ENCODE peak calls at places on chromosomes 2 and 18, in nine cellular contexts. One of them, this sample, is unnamed.

GRCh38 chr2:124193706-124194105 is 168.6 kb downstream of the CNTNAP5 start:
- DNase-seq in bronchial epithelial cell: no peak
- DNase-seq in lung: no peak
- DNase-seq in uterus: no peak
- DNase-seq in iPS DF 6.9: no peak
- DNase-seq in erythroblast: no peak
- DNase-seq in activated T-cell treated with anti-CD3 and anti-CD28 coated beads for 1 hour: no peak
- DNase-seq in stimulated activated naive B cell treated with anti-CD40 and anti-IgM and Interleukin-4, amounts not matched to agents 10 μg/mL and 1 μg/mL and 100 μg/mL, for 72 hours: no peak
- DNase-seq in stimulated activated CD8-positive, alpha-beta memory T cell treated with anti-CD3 and anti-CD28 coated beads, Interleukin-7, amount 100 ng/mL, for 48 hours: no peak
- DNase-seq in this sample: no peak

GRCh38 chr2:10909050-10909995 is 2.4 kb upstream of the KCNF1 start:
- DNase-seq in lung: no peak
- DNase-seq in activated T-cell treated with anti-CD3 and anti-CD28 coated beads for 1 hour: no peak
- DNase-seq in stimulated activated CD8-positive, alpha-beta memory T cell treated with anti-CD3 and anti-CD28 coated beads, Interleukin-7, amount 100 ng/mL, for 48 hours: no peak
- DNase-seq in iPS DF 6.9: no peak
- DNase-seq in bronchial epithelial cell: no peak
- DNase-seq in erythroblast: peak
- DNase-seq in uterus: no peak
- DNase-seq in stimulated activated naive B cell treated with anti-CD40 and anti-IgM and Interleukin-4, amounts not matched to agents 10 μg/mL and 1 μg/mL and 100 μg/mL, for 72 hours: no peak
- DNase-seq in this sample: no peak

GRCh38 chr2:17373736-17374135 is 144.5 kb downstream of the RAD51AP2 start:
- DNase-seq in stimulated activated naive B cell treated with anti-CD40 and anti-IgM and Interleukin-4, amounts not matched to agents 10 μg/mL and 1 μg/mL and 100 μg/mL, for 72 hours: no peak
- DNase-seq in iPS DF 6.9: no peak
- DNase-seq in bronchial epithelial cell: peak
- DNase-seq in activated T-cell treated with anti-CD3 and anti-CD28 coated beads for 1 hour: no peak
- DNase-seq in erythroblast: no peak
- DNase-seq in stimulated activated CD8-positive, alpha-beta memory T cell treated with anti-CD3 and anti-CD28 coated beads, Interleukin-7, amount 100 ng/mL, for 48 hours: no peak
- DNase-seq in uterus: no peak
- DNase-seq in lung: no peak
- DNase-seq in this sample: no peak

GRCh38 chr2:240813231-240813921 is 6.6 kb downstream of the KIF1A start:
- DNase-seq in activated T-cell treated with anti-CD3 and anti-CD28 coated beads for 1 hour: no peak
- DNase-seq in stimulated activated naive B cell treated with anti-CD40 and anti-IgM and Interleukin-4, amounts not matched to agents 10 μg/mL and 1 μg/mL and 100 μg/mL, for 72 hours: no peak
- DNase-seq in erythroblast: no peak
- DNase-seq in uterus: no peak
- DNase-seq in lung: no peak
- DNase-seq in iPS DF 6.9: no peak
- DNase-seq in stimulated activated CD8-positive, alpha-beta memory T cell treated with anti-CD3 and anti-CD28 coated beads, Interleukin-7, amount 100 ng/mL, for 48 hours: no peak
- DNase-seq in bronchial epithelial cell: no peak
- DNase-seq in this sample: no peak

GRCh38 chr2:235098273-235098672 is 146.5 kb downstream of the SH3BP4 start:
- DNase-seq in erythroblast: no peak
- DNase-seq in iPS DF 6.9: no peak
- DNase-seq in stimulated activated naive B cell treated with anti-CD40 and anti-IgM and Interleukin-4, amounts not matched to agents 10 μg/mL and 1 μg/mL and 100 μg/mL, for 72 hours: no peak
- DNase-seq in activated T-cell treated with anti-CD3 and anti-CD28 coated beads for 1 hour: no peak
- DNase-seq in uterus: no peak
- DNase-seq in bronchial epithelial cell: peak
- DNase-seq in lung: no peak
- DNase-seq in stimulated activated CD8-positive, alpha-beta memory T cell treated with anti-CD3 and anti-CD28 coated beads, Interleukin-7, amount 100 ng/mL, for 48 hours: no peak
- DNase-seq in this sample: no peak

GRCh38 chr2:3578987-3579386 is 3.9 kb downstream of the RPS7 start:
- DNase-seq in bronchial epithelial cell: peak
- DNase-seq in lung: no peak
- DNase-seq in iPS DF 6.9: no peak
- DNase-seq in stimulated activated CD8-positive, alpha-beta memory T cell treated with anti-CD3 and anti-CD28 coated beads, Interleukin-7, amount 100 ng/mL, for 48 hours: no peak
- DNase-seq in stimulated activated naive B cell treated with anti-CD40 and anti-IgM and Interleukin-4, amounts not matched to agents 10 μg/mL and 1 μg/mL and 100 μg/mL, for 72 hours: no peak
- DNase-seq in erythroblast: no peak
- DNase-seq in uterus: no peak
- DNase-seq in activated T-cell treated with anti-CD3 and anti-CD28 coated beads for 1 hour: no peak
- DNase-seq in this sample: no peak

GRCh38 chr2:238632181-238633060 is 205.7 kb downstream of the ASB1 start:
- DNase-seq in activated T-cell treated with anti-CD3 and anti-CD28 coated beads for 1 hour: no peak
- DNase-seq in bronchial epithelial cell: no peak
- DNase-seq in lung: no peak
- DNase-seq in stimulated activated CD8-positive, alpha-beta memory T cell treated with anti-CD3 and anti-CD28 coated beads, Interleukin-7, amount 100 ng/mL, for 48 hours: no peak
- DNase-seq in erythroblast: no peak
- DNase-seq in iPS DF 6.9: no peak
- DNase-seq in uterus: no peak
- DNase-seq in stimulated activated naive B cell treated with anti-CD40 and anti-IgM and Interleukin-4, amounts not matched to agents 10 μg/mL and 1 μg/mL and 100 μg/mL, for 72 hours: no peak
- DNase-seq in this sample: no peak

GRCh38 chr2:86065512-86065911 is 40.2 kb downstream of the POLR1A start:
- DNase-seq in uterus: no peak
- DNase-seq in bronchial epithelial cell: no peak
- DNase-seq in erythroblast: no peak
- DNase-seq in stimulated activated naive B cell treated with anti-CD40 and anti-IgM and Interleukin-4, amounts not matched to agents 10 μg/mL and 1 μg/mL and 100 μg/mL, for 72 hours: no peak
- DNase-seq in lung: no peak
- DNase-seq in stimulated activated CD8-positive, alpha-beta memory T cell treated with anti-CD3 and anti-CD28 coated beads, Interleukin-7, amount 100 ng/mL, for 48 hours: no peak
- DNase-seq in iPS DF 6.9: no peak
- DNase-seq in activated T-cell treated with anti-CD3 and anti-CD28 coated beads for 1 hour: no peak
- DNase-seq in this sample: no peak

GRCh38 chr2:161138429-161138828 is 21.8 kb upstream of the TANK start:
- DNase-seq in activated T-cell treated with anti-CD3 and anti-CD28 coated beads for 1 hour: peak
- DNase-seq in uterus: no peak
- DNase-seq in erythroblast: no peak
- DNase-seq in bronchial epithelial cell: peak
- DNase-seq in iPS DF 6.9: no peak
- DNase-seq in lung: no peak
- DNase-seq in stimulated activated naive B cell treated with anti-CD40 and anti-IgM and Interleukin-4, amounts not matched to agents 10 μg/mL and 1 μg/mL and 100 μg/mL, for 72 hours: no peak
- DNase-seq in stimulated activated CD8-positive, alpha-beta memory T cell treated with anti-CD3 and anti-CD28 coated beads, Interleukin-7, amount 100 ng/mL, for 48 hours: no peak
- DNase-seq in this sample: no peak

GRCh38 chr2:117785740-117786139 is 28.8 kb upstream of the DDX18 start:
- DNase-seq in erythroblast: peak
- DNase-seq in stimulated activated naive B cell treated with anti-CD40 and anti-IgM and Interleukin-4, amounts not matched to agents 10 μg/mL and 1 μg/mL and 100 μg/mL, for 72 hours: no peak
- DNase-seq in stimulated activated CD8-positive, alpha-beta memory T cell treated with anti-CD3 and anti-CD28 coated beads, Interleukin-7, amount 100 ng/mL, for 48 hours: peak
- DNase-seq in iPS DF 6.9: peak
- DNase-seq in bronchial epithelial cell: peak
- DNase-seq in activated T-cell treated with anti-CD3 and anti-CD28 coated beads for 1 hour: no peak
- DNase-seq in lung: peak
- DNase-seq in uterus: no peak
- DNase-seq in this sample: peak

GRCh38 chr2:150192701-150193100 is 294.8 kb downstream of the RND3 start:
- DNase-seq in bronchial epithelial cell: no peak
- DNase-seq in stimulated activated CD8-positive, alpha-beta memory T cell treated with anti-CD3 and anti-CD28 coated beads, Interleukin-7, amount 100 ng/mL, for 48 hours: no peak
- DNase-seq in activated T-cell treated with anti-CD3 and anti-CD28 coated beads for 1 hour: no peak
- DNase-seq in stimulated activated naive B cell treated with anti-CD40 and anti-IgM and Interleukin-4, amounts not matched to agents 10 μg/mL and 1 μg/mL and 100 μg/mL, for 72 hours: no peak
- DNase-seq in iPS DF 6.9: no peak
- DNase-seq in erythroblast: no peak
- DNase-seq in uterus: no peak
- DNase-seq in lung: no peak
- DNase-seq in this sample: no peak

GRCh38 chr2:132654968-132655367 is 15.0 kb downstream of the LYPD1 start:
- DNase-seq in stimulated activated CD8-positive, alpha-beta memory T cell treated with anti-CD3 and anti-CD28 coated beads, Interleukin-7, amount 100 ng/mL, for 48 hours: no peak
- DNase-seq in uterus: no peak
- DNase-seq in bronchial epithelial cell: peak
- DNase-seq in iPS DF 6.9: no peak
- DNase-seq in stimulated activated naive B cell treated with anti-CD40 and anti-IgM and Interleukin-4, amounts not matched to agents 10 μg/mL and 1 μg/mL and 100 μg/mL, for 72 hours: no peak
- DNase-seq in erythroblast: no peak
- DNase-seq in activated T-cell treated with anti-CD3 and anti-CD28 coated beads for 1 hour: no peak
- DNase-seq in lung: no peak
- DNase-seq in this sample: peak

GRCh38 chr18:45335644-45336043 is 279.6 kb upstream of the SLC14A2 start:
- DNase-seq in erythroblast: no peak
- DNase-seq in stimulated activated naive B cell treated with anti-CD40 and anti-IgM and Interleukin-4, amounts not matched to agents 10 μg/mL and 1 μg/mL and 100 μg/mL, for 72 hours: no peak
- DNase-seq in iPS DF 6.9: no peak
- DNase-seq in stimulated activated CD8-positive, alpha-beta memory T cell treated with anti-CD3 and anti-CD28 coated beads, Interleukin-7, amount 100 ng/mL, for 48 hours: no peak
- DNase-seq in activated T-cell treated with anti-CD3 and anti-CD28 coated beads for 1 hour: no peak
- DNase-seq in uterus: no peak
- DNase-seq in bronchial epithelial cell: peak
- DNase-seq in lung: no peak
- DNase-seq in this sample: peak

GRCh38 chr2:45765847-45766254 is 114.4 kb downstream of the PRKCE start:
- DNase-seq in activated T-cell treated with anti-CD3 and anti-CD28 coated beads for 1 hour: no peak
- DNase-seq in uterus: no peak
- DNase-seq in stimulated activated CD8-positive, alpha-beta memory T cell treated with anti-CD3 and anti-CD28 coated beads, Interleukin-7, amount 100 ng/mL, for 48 hours: no peak
- DNase-seq in iPS DF 6.9: no peak
- DNase-seq in erythroblast: no peak
- DNase-seq in bronchial epithelial cell: no peak
- DNase-seq in lung: no peak
- DNase-seq in stimulated activated naive B cell treated with anti-CD40 and anti-IgM and Interleukin-4, amounts not matched to agents 10 μg/mL and 1 μg/mL and 100 μg/mL, for 72 hours: no peak
- DNase-seq in this sample: no peak

GRCh38 chr18:71471963-71472725 is 1072.0 kb downstream of the CBLN2 start:
- DNase-seq in iPS DF 6.9: no peak
- DNase-seq in activated T-cell treated with anti-CD3 and anti-CD28 coated beads for 1 hour: no peak
- DNase-seq in bronchial epithelial cell: no peak
- DNase-seq in stimulated activated CD8-positive, alpha-beta memory T cell treated with anti-CD3 and anti-CD28 coated beads, Interleukin-7, amount 100 ng/mL, for 48 hours: no peak
- DNase-seq in erythroblast: no peak
- DNase-seq in uterus: no peak
- DNase-seq in stimulated activated naive B cell treated with anti-CD40 and anti-IgM and Interleukin-4, amounts not matched to agents 10 μg/mL and 1 μg/mL and 100 μg/mL, for 72 hours: no peak
- DNase-seq in lung: no peak
- DNase-seq in this sample: no peak

GRCh38 chr2:191240871-191241270 is 4.3 kb upstream of the MYO1B start:
- DNase-seq in iPS DF 6.9: no peak
- DNase-seq in lung: no peak
- DNase-seq in erythroblast: no peak
- DNase-seq in bronchial epithelial cell: no peak
- DNase-seq in activated T-cell treated with anti-CD3 and anti-CD28 coated beads for 1 hour: no peak
- DNase-seq in stimulated activated naive B cell treated with anti-CD40 and anti-IgM and Interleukin-4, amounts not matched to agents 10 μg/mL and 1 μg/mL and 100 μg/mL, for 72 hours: no peak
- DNase-seq in stimulated activated CD8-positive, alpha-beta memory T cell treated with anti-CD3 and anti-CD28 coated beads, Interleukin-7, amount 100 ng/mL, for 48 hours: no peak
- DNase-seq in uterus: no peak
- DNase-seq in this sample: no peak

GRCh38 chr2:43123981-43124666 is 102.3 kb downstream of the ZFP36L2 start:
- DNase-seq in lung: no peak
- DNase-seq in erythroblast: no peak
- DNase-seq in bronchial epithelial cell: no peak
- DNase-seq in stimulated activated CD8-positive, alpha-beta memory T cell treated with anti-CD3 and anti-CD28 coated beads, Interleukin-7, amount 100 ng/mL, for 48 hours: no peak
- DNase-seq in stimulated activated naive B cell treated with anti-CD40 and anti-IgM and Interleukin-4, amounts not matched to agents 10 μg/mL and 1 μg/mL and 100 μg/mL, for 72 hours: no peak
- DNase-seq in uterus: no peak
- DNase-seq in iPS DF 6.9: no peak
- DNase-seq in activated T-cell treated with anti-CD3 and anti-CD28 coated beads for 1 hour: no peak
- DNase-seq in this sample: no peak

GRCh38 chr2:15890936-15891905 is 49.1 kb upstream of the MYCN start:
- DNase-seq in erythroblast: no peak
- DNase-seq in stimulated activated naive B cell treated with anti-CD40 and anti-IgM and Interleukin-4, amounts not matched to agents 10 μg/mL and 1 μg/mL and 100 μg/mL, for 72 hours: no peak
- DNase-seq in lung: no peak
- DNase-seq in bronchial epithelial cell: peak
- DNase-seq in uterus: no peak
- DNase-seq in iPS DF 6.9: no peak
- DNase-seq in activated T-cell treated with anti-CD3 and anti-CD28 coated beads for 1 hour: no peak
- DNase-seq in stimulated activated CD8-positive, alpha-beta memory T cell treated with anti-CD3 and anti-CD28 coated beads, Interleukin-7, amount 100 ng/mL, for 48 hours: no peak
- DNase-seq in this sample: peak

GRCh38 chr2:240286596-240286995 is 146.1 kb upstream of the OTOS start:
- DNase-seq in iPS DF 6.9: no peak
- DNase-seq in bronchial epithelial cell: no peak
- DNase-seq in stimulated activated naive B cell treated with anti-CD40 and anti-IgM and Interleukin-4, amounts not matched to agents 10 μg/mL and 1 μg/mL and 100 μg/mL, for 72 hours: no peak
- DNase-seq in uterus: no peak
- DNase-seq in stimulated activated CD8-positive, alpha-beta memory T cell treated with anti-CD3 and anti-CD28 coated beads, Interleukin-7, amount 100 ng/mL, for 48 hours: no peak
- DNase-seq in lung: no peak
- DNase-seq in erythroblast: no peak
- DNase-seq in activated T-cell treated with anti-CD3 and anti-CD28 coated beads for 1 hour: no peak
- DNase-seq in this sample: no peak

GRCh38 chr2:112310906-112311305 is 35.5 kb downstream of the ZC3H6 start:
- DNase-seq in activated T-cell treated with anti-CD3 and anti-CD28 coated beads for 1 hour: no peak
- DNase-seq in erythroblast: peak
- DNase-seq in iPS DF 6.9: no peak
- DNase-seq in uterus: no peak
- DNase-seq in stimulated activated naive B cell treated with anti-CD40 and anti-IgM and Interleukin-4, amounts not matched to agents 10 μg/mL and 1 μg/mL and 100 μg/mL, for 72 hours: no peak
- DNase-seq in bronchial epithelial cell: peak
- DNase-seq in lung: no peak
- DNase-seq in stimulated activated CD8-positive, alpha-beta memory T cell treated with anti-CD3 and anti-CD28 coated beads, Interleukin-7, amount 100 ng/mL, for 48 hours: no peak
- DNase-seq in this sample: no peak

GRCh38 chr2:128390991-128391630 is 72.4 kb upstream of the HS6ST1 start:
- DNase-seq in bronchial epithelial cell: no peak
- DNase-seq in stimulated activated CD8-positive, alpha-beta memory T cell treated with anti-CD3 and anti-CD28 coated beads, Interleukin-7, amount 100 ng/mL, for 48 hours: no peak
- DNase-seq in uterus: no peak
- DNase-seq in stimulated activated naive B cell treated with anti-CD40 and anti-IgM and Interleukin-4, amounts not matched to agents 10 μg/mL and 1 μg/mL and 100 μg/mL, for 72 hours: no peak
- DNase-seq in lung: no peak
- DNase-seq in erythroblast: no peak
- DNase-seq in iPS DF 6.9: no peak
- DNase-seq in activated T-cell treated with anti-CD3 and anti-CD28 coated beads for 1 hour: no peak
- DNase-seq in this sample: no peak

GRCh38 chr18:58780045-58780444 is 84.6 kb upstream of the ZNF532 start:
- DNase-seq in stimulated activated CD8-positive, alpha-beta memory T cell treated with anti-CD3 and anti-CD28 coated beads, Interleukin-7, amount 100 ng/mL, for 48 hours: no peak
- DNase-seq in activated T-cell treated with anti-CD3 and anti-CD28 coated beads for 1 hour: no peak
- DNase-seq in iPS DF 6.9: no peak
- DNase-seq in lung: no peak
- DNase-seq in erythroblast: no peak
- DNase-seq in stimulated activated naive B cell treated with anti-CD40 and anti-IgM and Interleukin-4, amounts not matched to agents 10 μg/mL and 1 μg/mL and 100 μg/mL, for 72 hours: no peak
- DNase-seq in bronchial epithelial cell: no peak
- DNase-seq in uterus: no peak
- DNase-seq in this sample: no peak

GRCh38 chr2:46767706-46768105 is 147.9 kb downstream of the MCFD2 start:
- DNase-seq in lung: no peak
- DNase-seq in stimulated activated CD8-positive, alpha-beta memory T cell treated with anti-CD3 and anti-CD28 coated beads, Interleukin-7, amount 100 ng/mL, for 48 hours: no peak
- DNase-seq in uterus: no peak
- DNase-seq in bronchial epithelial cell: no peak
- DNase-seq in iPS DF 6.9: no peak
- DNase-seq in erythroblast: no peak
- DNase-seq in activated T-cell treated with anti-CD3 and anti-CD28 coated beads for 1 hour: no peak
- DNase-seq in stimulated activated naive B cell treated with anti-CD40 and anti-IgM and Interleukin-4, amounts not matched to agents 10 μg/mL and 1 μg/mL and 100 μg/mL, for 72 hours: no peak
- DNase-seq in this sample: no peak

GRCh38 chr2:79711098-79711497 is 198.2 kb downstream of the CTNNA2 start:
- DNase-seq in erythroblast: no peak
- DNase-seq in iPS DF 6.9: no peak
- DNase-seq in bronchial epithelial cell: no peak
- DNase-seq in activated T-cell treated with anti-CD3 and anti-CD28 coated beads for 1 hour: no peak
- DNase-seq in uterus: no peak
- DNase-seq in stimulated activated naive B cell treated with anti-CD40 and anti-IgM and Interleukin-4, amounts not matched to agents 10 μg/mL and 1 μg/mL and 100 μg/mL, for 72 hours: no peak
- DNase-seq in stimulated activated CD8-positive, alpha-beta memory T cell treated with anti-CD3 and anti-CD28 coated beads, Interleukin-7, amount 100 ng/mL, for 48 hours: no peak
- DNase-seq in lung: no peak
- DNase-seq in this sample: no peak

GRCh38 chr2:96538487-96539214 is 2.1 kb downstream of the ARID5A start:
- DNase-seq in activated T-cell treated with anti-CD3 and anti-CD28 coated beads for 1 hour: peak
- DNase-seq in lung: peak
- DNase-seq in stimulated activated naive B cell treated with anti-CD40 and anti-IgM and Interleukin-4, amounts not matched to agents 10 μg/mL and 1 μg/mL and 100 μg/mL, for 72 hours: peak
- DNase-seq in erythroblast: no peak
- DNase-seq in uterus: peak
- DNase-seq in bronchial epithelial cell: no peak
- DNase-seq in iPS DF 6.9: no peak
- DNase-seq in stimulated activated CD8-positive, alpha-beta memory T cell treated with anti-CD3 and anti-CD28 coated beads, Interleukin-7, amount 100 ng/mL, for 48 hours: peak
- DNase-seq in this sample: no peak

GRCh38 chr2:228767196-228767595 is 503.9 kb downstream of the PID1 start:
- DNase-seq in activated T-cell treated with anti-CD3 and anti-CD28 coated beads for 1 hour: no peak
- DNase-seq in stimulated activated CD8-positive, alpha-beta memory T cell treated with anti-CD3 and anti-CD28 coated beads, Interleukin-7, amount 100 ng/mL, for 48 hours: no peak
- DNase-seq in uterus: no peak
- DNase-seq in lung: no peak
- DNase-seq in erythroblast: no peak
- DNase-seq in bronchial epithelial cell: no peak
- DNase-seq in iPS DF 6.9: no peak
- DNase-seq in stimulated activated naive B cell treated with anti-CD40 and anti-IgM and Interleukin-4, amounts not matched to agents 10 μg/mL and 1 μg/mL and 100 μg/mL, for 72 hours: no peak
- DNase-seq in this sample: no peak

GRCh38 chr2:162002623-162003200 is 71.3 kb downstream of the DPP4 start:
- DNase-seq in iPS DF 6.9: no peak
- DNase-seq in erythroblast: no peak
- DNase-seq in bronchial epithelial cell: no peak
- DNase-seq in lung: no peak
- DNase-seq in uterus: no peak
- DNase-seq in stimulated activated CD8-positive, alpha-beta memory T cell treated with anti-CD3 and anti-CD28 coated beads, Interleukin-7, amount 100 ng/mL, for 48 hours: no peak
- DNase-seq in stimulated activated naive B cell treated with anti-CD40 and anti-IgM and Interleukin-4, amounts not matched to agents 10 μg/mL and 1 μg/mL and 100 μg/mL, for 72 hours: no peak
- DNase-seq in activated T-cell treated with anti-CD3 and anti-CD28 coated beads for 1 hour: no peak
- DNase-seq in this sample: no peak

GRCh38 chr2:27798948-27799645 is 27.6 kb downstream of the MRPL33 start:
- DNase-seq in activated T-cell treated with anti-CD3 and anti-CD28 coated beads for 1 hour: no peak
- DNase-seq in stimulated activated naive B cell treated with anti-CD40 and anti-IgM and Interleukin-4, amounts not matched to agents 10 μg/mL and 1 μg/mL and 100 μg/mL, for 72 hours: no peak
- DNase-seq in iPS DF 6.9: peak
- DNase-seq in erythroblast: no peak
- DNase-seq in lung: peak
- DNase-seq in bronchial epithelial cell: peak
- DNase-seq in stimulated activated CD8-positive, alpha-beta memory T cell treated with anti-CD3 and anti-CD28 coated beads, Interleukin-7, amount 100 ng/mL, for 48 hours: no peak
- DNase-seq in uterus: peak
- DNase-seq in this sample: peak

GRCh38 chr18:57516068-57516467 is 70.4 kb downstream of the FECH start:
- DNase-seq in stimulated activated naive B cell treated with anti-CD40 and anti-IgM and Interleukin-4, amounts not matched to agents 10 μg/mL and 1 μg/mL and 100 μg/mL, for 72 hours: no peak
- DNase-seq in lung: no peak
- DNase-seq in bronchial epithelial cell: no peak
- DNase-seq in uterus: no peak
- DNase-seq in erythroblast: peak
- DNase-seq in iPS DF 6.9: no peak
- DNase-seq in activated T-cell treated with anti-CD3 and anti-CD28 coated beads for 1 hour: no peak
- DNase-seq in stimulated activated CD8-positive, alpha-beta memory T cell treated with anti-CD3 and anti-CD28 coated beads, Interleukin-7, amount 100 ng/mL, for 48 hours: no peak
- DNase-seq in this sample: no peak

GRCh38 chr18:5709476-5710095 is 165.8 kb upstream of the EPB41L3 start:
- DNase-seq in stimulated activated naive B cell treated with anti-CD40 and anti-IgM and Interleukin-4, amounts not matched to agents 10 μg/mL and 1 μg/mL and 100 μg/mL, for 72 hours: no peak
- DNase-seq in bronchial epithelial cell: no peak
- DNase-seq in lung: no peak
- DNase-seq in uterus: no peak
- DNase-seq in iPS DF 6.9: no peak
- DNase-seq in stimulated activated CD8-positive, alpha-beta memory T cell treated with anti-CD3 and anti-CD28 coated beads, Interleukin-7, amount 100 ng/mL, for 48 hours: no peak
- DNase-seq in activated T-cell treated with anti-CD3 and anti-CD28 coated beads for 1 hour: no peak
- DNase-seq in erythroblast: no peak
- DNase-seq in this sample: no peak

GRCh38 chr18:59696311-59697235 is 650 bp downstream of the CCBE1 start:
- DNase-seq in lung: no peak
- DNase-seq in iPS DF 6.9: no peak
- DNase-seq in activated T-cell treated with anti-CD3 and anti-CD28 coated beads for 1 hour: no peak
- DNase-seq in stimulated activated naive B cell treated with anti-CD40 and anti-IgM and Interleukin-4, amounts not matched to agents 10 μg/mL and 1 μg/mL and 100 μg/mL, for 72 hours: no peak
- DNase-seq in uterus: peak
- DNase-seq in erythroblast: no peak
- DNase-seq in bronchial epithelial cell: peak
- DNase-seq in stimulated activated CD8-positive, alpha-beta memory T cell treated with anti-CD3 and anti-CD28 coated beads, Interleukin-7, amount 100 ng/mL, for 48 hours: no peak
- DNase-seq in this sample: no peak